ENCODE peak calls at places on chromosome 5, in nine cellular contexts. W is ovary, F is spleen, R is A549, U is left ventricle myocardium inferior, H is sigmoid colon, T is small intestine, J is HepG2, L is psoas muscle. Q is an unnamed sample. For H3K4me1, the result is how much of the 10 kb centered on the place peaks cover.

GRCh38 chr5:116573617-116574431 is 799 bp downstream of the SEMA6A start:
- DNase-seq in T (peak), R (peak), H (no peak), J (no peak), U (peak), F (peak), W (peak), L (peak), Q (no peak)

GRCh38 chr5:128681764-128682664 is 144.0 kb upstream of the FBN2 start:
- DNase-seq in R (no peak), L (no peak), J (no peak), F (no peak), W (no peak), U (no peak), T (no peak), H (no peak), Q (no peak)

GRCh38 chr5:1744393-1745189 is 55.0 kb downstream of the MRPL36 start:
- DNase-seq in W (no peak), J (no peak), U (no peak), L (no peak), R (no peak), H (peak), F (peak), T (no peak), Q (no peak)

GRCh38 chr5:134550271-134551214 is 25.1 kb downstream of the JADE2 start:
- DNase-seq in J (no peak), R (no peak), F (no peak), L (no peak), T (no peak), H (no peak), U (peak), W (no peak), Q (no peak)

GRCh38 chr5:67896312-67896985 is 319.1 kb upstream of the PIK3R1 start:
- DNase-seq in H (no peak), J (no peak), L (no peak), F (no peak), R (no peak), T (peak), W (no peak), U (no peak), Q (no peak)

GRCh38 chr5:136382071-136382470 is 16.7 kb upstream of the TRPC7 start:
- DNase-seq in H (no peak), R (no peak), T (no peak), W (no peak), J (no peak), U (no peak), F (no peak), L (no peak), Q (no peak)

GRCh38 chr5:93267736-93268135 is 313.3 kb downstream of the NR2F1-AS1 start:
- DNase-seq in W (no peak), J (no peak), T (no peak), R (no peak), U (no peak), F (peak), L (no peak), H (no peak), Q (no peak)

GRCh38 chr5:130975847-130976246 is 189.2 kb downstream of the HINT1 start:
- DNase-seq in J (no peak), F (no peak), W (no peak), U (no peak), T (no peak), H (no peak), R (no peak), L (no peak), Q (no peak)

GRCh38 chr5:56281489-56282163 is 48.5 kb upstream of the ANKRD55 start:
- DNase-seq in L (no peak), W (no peak), T (no peak), R (no peak), U (no peak), F (no peak), H (no peak), J (no peak), Q (no peak)

GRCh38 chr5:115457985-115458384 is 86.6 kb downstream of the FEM1C start:
- DNase-seq in W (no peak), H (no peak), L (no peak), J (no peak), R (no peak), F (no peak), U (no peak), T (peak), Q (no peak)

GRCh38 chr5:69415584-69415958 is 655 bp downstream of the MARVELD2 start:
- DNase-seq in U (no peak), W (no peak), R (no peak), L (no peak), H (no peak), J (peak), F (no peak), T (peak), Q (no peak)

GRCh38 chr5:135135530-135136201 is 101.6 kb upstream of the PITX1 start:
- DNase-seq in R (no peak), L (peak), T (peak), W (no peak), H (peak), U (peak), J (no peak), F (no peak), Q (no peak)

GRCh38 chr5:158406884-158407790 is 548.2 kb upstream of the CLINT1 start:
- DNase-seq in J (no peak), U (no peak), F (no peak), R (no peak), W (no peak), L (no peak), H (no peak), T (no peak), Q (no peak)

GRCh38 chr5:142979636-142980035 is 209.5 kb downstream of the ARHGAP26 start:
- DNase-seq in L (no peak), W (no peak), R (no peak), F (no peak), T (peak), U (no peak), H (no peak), J (no peak), Q (no peak)

GRCh38 chr5:119878712-119879111 is 249.4 kb downstream of the FAM170A start:
- DNase-seq in R (no peak), H (no peak), T (no peak), L (no peak), U (no peak), F (no peak), W (no peak), J (no peak), Q (no peak)

GRCh38 chr5:2215059-2215458 is 332.3 kb upstream of the IRX4 start:
- DNase-seq in W (no peak), R (no peak), T (no peak), H (no peak), J (no peak), F (no peak), L (no peak), U (no peak), Q (no peak)

GRCh38 chr5:10866913-10867312 is 105.9 kb upstream of the DAP start:
- DNase-seq in T (no peak), L (no peak), J (no peak), F (no peak), R (no peak), U (no peak), H (no peak), W (no peak), Q (no peak)

GRCh38 chr5:128632264-128632663 is 94.2 kb upstream of the FBN2 start:
- DNase-seq in F (no peak), U (no peak), L (no peak), J (no peak), H (no peak), R (no peak), W (no peak), T (no peak), Q (no peak)

GRCh38 chr5:52378237-52378636 is 409.5 kb upstream of the ITGA1 start:
- DNase-seq in J (no peak), T (no peak), H (no peak), F (no peak), U (no peak), W (no peak), L (no peak), R (no peak), Q (no peak)

GRCh38 chr5:146474040-146474439 is 26.9 kb downstream of the TCERG1 start:
- DNase-seq in F (no peak), R (no peak), H (no peak), W (no peak), L (no peak), U (no peak), T (peak), J (no peak), Q (no peak)

GRCh38 chr5:59095480-59095879 is 512.6 kb downstream of the RAB3C start:
- DNase-seq in T (peak), U (no peak), H (no peak), J (no peak), W (no peak), L (no peak), F (no peak), R (no peak), Q (no peak)

GRCh38 chr5:138466058-138466899 is 1.0 kb downstream of the EGR1 start:
- DNase-seq in R (no peak), U (no peak), F (peak), L (peak), H (no peak), W (peak), T (peak), J (peak), Q (peak)

GRCh38 chr5:152532714-152533113 is 127.6 kb upstream of the NMUR2 start:
- DNase-seq in U (no peak), L (no peak), R (peak), H (no peak), J (peak), W (no peak), F (no peak), T (peak), Q (peak)

GRCh38 chr5:117379521-117379920 is 804.9 kb upstream of the SEMA6A start:
- DNase-seq in U (no peak), R (no peak), J (no peak), L (no peak), T (no peak), W (no peak), H (no peak), F (no peak), Q (no peak)

GRCh38 chr5:74149395-74149794 is 491.1 kb downstream of the ENC1 start:
- DNase-seq in J (no peak), W (peak), R (no peak), T (no peak), L (no peak), H (peak), F (no peak), U (no peak), Q (no peak)

GRCh38 chr5:157930710-157931109 is 71.8 kb upstream of the CLINT1 start:
- DNase-seq in J (no peak), H (no peak), R (no peak), W (no peak), F (no peak), T (peak), U (peak), L (no peak), Q (no peak)

GRCh38 chr5:160333726-160334125 is 21.4 kb upstream of the CCNJL start:
- DNase-seq in U (no peak), J (no peak), H (peak), T (no peak), R (no peak), F (no peak), W (no peak), L (no peak), Q (no peak)

GRCh38 chr5:97832645-97833296 is 649.7 kb upstream of the RIOK2 start:
- DNase-seq in U (no peak), W (no peak), F (no peak), H (no peak), J (no peak), T (peak), L (no peak), R (no peak), Q (no peak)

GRCh38 chr5:83133797-83134196 is 56.5 kb downstream of the XRCC4 start:
- DNase-seq in F (no peak), L (no peak), H (no peak), T (no peak), R (no peak), W (no peak), U (no peak), J (no peak), Q (peak)

GRCh38 chr5:12023614-12024241 is 119.5 kb upstream of the CTNND2 start:
- DNase-seq in H (no peak), F (no peak), L (no peak), T (peak), J (peak), R (no peak), U (no peak), W (no peak), Q (no peak)

GRCh38 chr5:139633295-139634027 is 14.7 kb upstream of the CXXC5 start:
- DNase-seq in T (peak), U (no peak), W (peak), R (peak), H (peak), L (peak), F (peak), J (peak), Q (peak)

GRCh38 chr5:176383961-176384360 is 4.4 kb downstream of the NOP16 start:
- DNase-seq in U (no peak), F (peak), L (no peak), W (no peak), J (no peak), R (no peak), T (no peak), H (no peak), Q (no peak)

GRCh38 chr5:137164961-137165360 is 334.2 kb downstream of the SPOCK1 start:
- DNase-seq in F (no peak), H (no peak), W (no peak), U (no peak), L (no peak), R (no peak), J (no peak), T (no peak), Q (no peak)

GRCh38 chr5:106094128-106094726 is 1576.5 kb downstream of the EFNA5 start:
- DNase-seq in H (peak), J (no peak), W (no peak), T (no peak), F (no peak), R (no peak), U (no peak), L (no peak), Q (no peak)

GRCh38 chr5:178428341-178429155 is 161.6 kb downstream of the COL23A1 start:
- DNase-seq in F (no peak), T (no peak), R (no peak), W (no peak), L (peak), U (peak), H (no peak), J (no peak), Q (no peak)

GRCh38 chr5:66967102-66967501 is 229.5 kb downstream of the CD180 start:
- DNase-seq in T (no peak), R (no peak), F (no peak), U (no peak), L (no peak), H (no peak), W (no peak), J (no peak), Q (no peak)

DNA sequence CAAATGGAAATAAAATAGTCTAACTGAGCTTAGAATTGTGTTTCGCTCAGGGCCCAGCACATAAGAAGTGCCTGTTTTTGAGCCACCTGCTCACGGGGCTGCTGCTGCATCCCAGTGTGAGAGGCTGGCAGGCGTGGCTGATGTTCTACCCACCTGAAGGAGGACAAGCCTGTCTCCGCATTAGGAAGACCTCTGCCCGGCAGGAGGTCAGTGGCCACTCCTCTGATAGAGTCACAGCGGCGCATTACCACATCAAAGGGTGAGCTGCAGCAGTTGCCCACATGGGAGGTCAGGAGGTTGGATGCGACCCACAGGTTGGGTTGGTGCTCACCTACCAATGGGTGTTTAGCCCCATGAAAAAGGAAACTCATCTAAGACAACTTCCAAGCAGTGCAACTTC is 3.7 kb upstream of the SLC6A7 start:
- DNase-seq in L (no peak), R (no peak), F (no peak), J (peak), W (no peak), H (no peak), T (no peak), U (no peak), Q (no peak)
- H3K27ac ChIP-seq in L (no peak), R (no peak), F (no peak), J (no peak), W (no peak), H (no peak), T (peak), U (no peak), Q (no peak)

GRCh38 chr5:153573326-153574033 is 83.0 kb downstream of the GRIA1 start:
- DNase-seq in W (no peak), J (no peak), L (no peak), F (no peak), R (no peak), T (no peak), H (no peak), U (peak), Q (no peak)
- H3K4me1 ChIP-seq in W (under half), J (under half), L (under half), F (under half), R (under half), T (under half), H (under half), U (under half), Q (under half)

DNA sequence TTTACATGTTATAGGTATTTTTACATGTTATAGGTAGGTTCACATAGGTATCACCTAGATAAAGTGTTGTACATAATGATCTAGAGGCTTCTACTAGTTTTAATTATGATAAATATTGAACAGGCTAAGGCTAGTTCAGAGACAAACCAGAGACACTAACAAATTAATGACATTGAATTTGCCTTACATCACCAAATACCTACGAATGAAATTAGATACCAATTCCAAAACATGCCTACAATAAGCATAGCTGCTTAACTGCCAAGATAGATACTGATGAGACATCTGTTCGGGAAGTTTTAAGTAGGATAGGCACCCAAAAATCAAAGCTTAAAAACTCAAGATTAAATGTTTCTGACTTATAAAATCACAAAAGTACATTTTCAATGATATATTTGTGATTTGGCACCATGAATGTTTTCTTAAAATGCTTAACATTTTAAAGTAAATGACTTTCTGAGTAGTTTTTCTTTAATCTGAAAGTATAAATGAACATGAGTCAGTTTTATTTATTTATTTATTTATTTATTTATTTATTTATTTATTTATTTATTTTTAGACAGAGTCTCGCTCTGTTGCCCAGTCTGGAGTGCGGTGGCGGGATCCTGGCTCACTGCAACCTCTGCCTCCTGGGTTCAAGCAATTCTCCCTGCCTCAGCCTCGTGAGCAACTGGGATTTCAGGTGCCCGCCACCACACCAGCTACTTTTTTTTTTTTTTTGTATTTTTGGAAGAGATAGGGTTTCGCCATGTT is 703.1 kb upstream of the ARRDC3 start:
- DNase-seq in L (no peak), W (no peak), U (no peak), J (no peak), H (no peak), R (no peak), F (no peak), T (no peak), Q (no peak)
- H3K27ac ChIP-seq in L (no peak), W (no peak), U (no peak), J (no peak), H (no peak), R (no peak), F (no peak), T (no peak), Q (no peak)

GRCh38 chr5:151262532-151262931 is 9.5 kb downstream of the GM2A start:
- DNase-seq in J (no peak), U (no peak), R (no peak), F (no peak), W (no peak), L (no peak), T (no peak), H (no peak), Q (no peak)

GRCh38 chr5:151257731-151258715 is 5.0 kb downstream of the GM2A start:
- DNase-seq in T (no peak), J (no peak), L (no peak), H (no peak), W (no peak), U (no peak), F (peak), R (no peak), Q (no peak)

GRCh38 chr5:151255621-151256286 is 2.8 kb downstream of the GM2A start:
- DNase-seq in W (no peak), H (no peak), R (no peak), T (no peak), U (no peak), L (no peak), J (no peak), F (no peak), Q (no peak)

GRCh38 chr5:151258771-151259170 is 5.8 kb downstream of the GM2A start:
- DNase-seq in J (no peak), W (no peak), R (no peak), T (no peak), F (no peak), U (no peak), H (no peak), L (no peak), Q (no peak)

DNA sequence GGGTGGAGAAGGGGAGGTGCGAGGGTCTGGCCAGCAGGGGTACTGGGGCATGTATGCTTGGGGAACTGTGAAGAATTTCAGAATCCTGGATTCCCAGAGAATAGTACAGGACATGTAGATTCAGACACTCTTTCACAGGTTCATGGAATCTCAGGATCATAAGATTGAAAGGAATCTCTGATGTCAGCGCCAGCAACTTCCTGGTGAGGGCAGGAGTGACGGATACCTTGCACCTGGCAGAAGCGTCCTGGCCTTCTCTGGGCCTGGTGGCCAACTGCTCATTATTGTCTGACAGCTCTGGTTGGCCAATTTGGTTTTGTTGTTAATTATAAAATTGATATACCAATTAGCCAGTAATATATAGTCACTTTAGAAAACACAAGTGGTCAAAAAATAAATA is 6.9 kb downstream of the GM2A start:
- DNase-seq in U (no peak), W (no peak), L (no peak), H (no peak), R (no peak), J (no peak), T (no peak), F (no peak), Q (no peak)
- H3K4me1 ChIP-seq in U (half or more), W (under half), L (under half), H (under half), R (under half), J (under half), T (under half), F (under half), Q (under half)

GRCh38 chr5:172424111-172424490 is 30.2 kb downstream of the SH3PXD2B start:
- DNase-seq in F (no peak), R (no peak), J (no peak), U (no peak), H (no peak), W (no peak), T (no peak), L (no peak), Q (no peak)
- H3K27ac ChIP-seq in F (no peak), R (no peak), J (no peak), U (no peak), H (peak), W (peak), T (no peak), L (no peak), Q (no peak)

GRCh38 chr5:81856948-81857928 is 106.3 kb upstream of the SSBP2 start:
- DNase-seq in F (peak), T (no peak), U (peak), R (no peak), H (peak), J (no peak), L (peak), W (peak), Q (no peak)

GRCh38 chr5:81853005-81853357 is 102.1 kb upstream of the SSBP2 start:
- DNase-seq in L (no peak), U (no peak), W (no peak), J (no peak), H (no peak), F (no peak), T (no peak), R (no peak), Q (peak)

GRCh38 chr5:81854915-81855314 is 104.0 kb upstream of the SSBP2 start:
- DNase-seq in T (no peak), U (no peak), R (no peak), J (no peak), F (no peak), L (no peak), H (no peak), W (no peak), Q (no peak)

GRCh38 chr5:81854485-81854884 is 103.6 kb upstream of the SSBP2 start:
- DNase-seq in J (no peak), R (no peak), W (no peak), H (no peak), F (no peak), T (no peak), L (no peak), U (no peak), Q (no peak)

GRCh38 chr5:81855576-81855975 is 104.7 kb upstream of the SSBP2 start:
- DNase-seq in R (no peak), L (no peak), T (no peak), W (no peak), F (no peak), U (no peak), H (no peak), J (no peak), Q (no peak)
- H3K4me1 ChIP-seq in R (half or more), L (under half), T (under half), W (under half), F (under half), U (half or more), H (under half), J (under half), Q (under half)

GRCh38 chr5:39015743-39016586 is 58.2 kb downstream of the RICTOR start:
- DNase-seq in L (no peak), W (no peak), J (peak), F (no peak), U (no peak), H (no peak), T (peak), R (no peak), Q (no peak)
- H3K27ac ChIP-seq in L (peak), W (no peak), J (no peak), F (no peak), U (peak), H (peak), T (no peak), R (peak), Q (no peak)